ENCODE peak calls at places on chromosomes 5 and 9, in ten cellular contexts. E, L, D, Y, P, X, H, M, F and V are unnamed samples.

GRCh38 chr5:14849516-14850294 is 21.9 kb downstream of the ANKH start:
- DNase-seq in P (no peak), X (no peak), F (no peak), E (no peak), D (peak), Y (no peak), L (peak), H (no peak), M (peak), V (peak)

GRCh38 chr5:62309107-62309506 is 3.1 kb downstream of the KIF2A start:
- DNase-seq in F (no peak), P (no peak), L (no peak), H (no peak), Y (no peak), D (no peak), M (no peak), X (no peak), E (no peak), V (no peak)

GRCh38 chr9:87609002-87609401 is 111.3 kb downstream of the DAPK1 start:
- DNase-seq in L (no peak), E (no peak), P (no peak), Y (no peak), M (peak), X (no peak), F (no peak), H (no peak), D (no peak), V (no peak)

GRCh38 chr5:59583151-59583809 is 310.2 kb downstream of the PDE4D start:
- DNase-seq in E (no peak), P (no peak), H (no peak), D (peak), M (no peak), L (no peak), X (no peak), F (no peak), Y (no peak), V (no peak)

GRCh38 chr5:110768138-110768845 is 29.5 kb downstream of the SLC25A46 start:
- DNase-seq in D (peak), P (no peak), F (no peak), X (no peak), E (no peak), Y (no peak), M (peak), H (no peak), L (no peak), V (peak)

GRCh38 chr9:124779368-124780059 is 2.6 kb downstream of the OLFML2A start:
- DNase-seq in D (peak), L (peak), F (peak), Y (no peak), H (no peak), M (peak), X (peak), E (no peak), P (no peak), V (peak)

GRCh38 chr9:15135167-15135792 is 171.7 kb downstream of the TTC39B start:
- DNase-seq in X (peak), E (peak), P (peak), F (no peak), D (peak), Y (no peak), H (no peak), L (no peak), M (peak), V (peak)

GRCh38 chr9:87140605-87141109 is 193.4 kb upstream of the GAS1 start:
- DNase-seq in X (no peak), P (no peak), L (no peak), E (no peak), M (no peak), D (no peak), H (no peak), Y (no peak), F (no peak), V (no peak)

GRCh38 chr9:101912698-101913097 is 174.3 kb upstream of the GRIN3A start:
- DNase-seq in Y (no peak), X (no peak), H (no peak), E (no peak), P (no peak), F (no peak), M (no peak), D (no peak), L (no peak), V (no peak)

GRCh38 chr5:132012385-132013005 is 1.0 kb upstream of the ACSL6 start:
- DNase-seq in E (no peak), Y (no peak), P (no peak), L (no peak), M (peak), X (no peak), D (peak), F (peak), H (peak), V (peak)

GRCh38 chr9:120532475-120532874 is 47.5 kb downstream of the CDK5RAP2 start:
- DNase-seq in E (no peak), P (no peak), F (peak), H (peak), M (no peak), X (peak), D (peak), L (peak), Y (no peak), V (peak)

GRCh38 chr5:122471031-122471751 is 159.2 kb downstream of the SNCAIP start:
- DNase-seq in D (no peak), M (peak), H (no peak), P (no peak), L (no peak), Y (no peak), X (no peak), F (no peak), E (no peak), V (no peak)

GRCh38 chr5:126189862-126190261 is 233.3 kb upstream of the GRAMD2B start:
- DNase-seq in H (no peak), X (no peak), Y (no peak), L (no peak), M (peak), D (no peak), F (no peak), E (no peak), P (no peak), V (no peak)

GRCh38 chr5:136979131-136979530 is 520.0 kb downstream of the SPOCK1 start:
- DNase-seq in H (no peak), E (no peak), Y (no peak), F (no peak), P (no peak), M (no peak), D (peak), L (no peak), X (no peak), V (no peak)

GRCh38 chr5:1292846-1293415 is 1.9 kb downstream of the TERT start:
- DNase-seq in P (no peak), F (peak), L (no peak), H (no peak), E (no peak), Y (no peak), D (no peak), X (no peak), M (no peak), V (no peak)

GRCh38 chr5:169301386-169301930 is 519 bp upstream of the SLIT3 start:
- DNase-seq in D (peak), L (no peak), X (no peak), Y (no peak), M (peak), H (no peak), F (no peak), P (no peak), E (no peak), V (peak)

GRCh38 chr5:171437286-171437821 is 17.9 kb downstream of the FGF18 start:
- DNase-seq in D (no peak), P (no peak), E (peak), Y (no peak), H (no peak), F (no peak), M (peak), X (no peak), L (no peak), V (no peak)

DNA sequence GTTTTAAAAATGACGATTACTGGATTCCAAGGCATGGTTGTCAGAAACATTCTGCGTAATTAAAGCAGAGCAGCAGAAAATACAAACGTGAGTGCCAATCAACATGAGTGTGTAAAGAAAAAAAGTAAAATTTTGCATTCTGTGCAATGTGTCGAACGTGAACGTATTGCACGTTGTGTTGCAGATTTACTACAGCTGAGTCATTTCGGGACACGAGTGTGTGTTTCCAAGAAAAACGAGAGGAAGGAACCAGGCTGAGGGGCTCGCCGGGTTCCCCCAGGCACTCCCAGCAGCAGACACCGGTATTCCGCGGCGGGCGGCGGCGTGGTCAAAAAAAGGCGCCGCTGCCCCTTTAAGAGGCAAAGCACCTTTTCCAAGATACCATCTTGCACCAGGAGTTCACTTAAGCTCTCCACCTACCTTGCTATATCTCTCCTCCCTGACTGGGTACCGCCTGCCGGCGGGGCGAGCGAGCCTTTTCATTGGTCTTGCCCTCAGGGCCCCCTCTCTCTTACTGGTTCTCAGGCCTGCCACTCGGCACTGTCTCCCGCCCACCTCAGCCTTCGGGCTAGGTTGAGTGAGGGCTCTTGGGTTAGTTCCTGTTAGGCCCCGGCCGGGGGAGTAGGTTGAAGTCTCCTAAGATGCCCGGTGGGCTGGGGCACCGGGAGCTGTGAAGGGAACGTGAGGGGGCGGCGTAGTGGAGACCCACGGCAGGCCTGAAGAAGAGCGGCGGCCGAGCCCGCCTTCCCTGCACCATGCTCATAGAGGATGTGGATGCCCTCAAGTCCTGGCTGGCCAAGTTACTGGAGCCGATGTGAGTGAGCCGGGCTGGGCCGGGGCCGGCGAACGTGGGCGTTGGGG is at the start of gene RBM27:
- DNase-seq in D (peak), M (peak), Y (peak), E (peak), X (peak), L (peak), H (peak), P (peak), F (peak), V (peak)
- H3K4me3 ChIP-seq in D (peak), M (peak), Y (peak), E (peak), X (peak), L (peak), H (peak), P (peak), F (peak), V (peak)

DNA sequence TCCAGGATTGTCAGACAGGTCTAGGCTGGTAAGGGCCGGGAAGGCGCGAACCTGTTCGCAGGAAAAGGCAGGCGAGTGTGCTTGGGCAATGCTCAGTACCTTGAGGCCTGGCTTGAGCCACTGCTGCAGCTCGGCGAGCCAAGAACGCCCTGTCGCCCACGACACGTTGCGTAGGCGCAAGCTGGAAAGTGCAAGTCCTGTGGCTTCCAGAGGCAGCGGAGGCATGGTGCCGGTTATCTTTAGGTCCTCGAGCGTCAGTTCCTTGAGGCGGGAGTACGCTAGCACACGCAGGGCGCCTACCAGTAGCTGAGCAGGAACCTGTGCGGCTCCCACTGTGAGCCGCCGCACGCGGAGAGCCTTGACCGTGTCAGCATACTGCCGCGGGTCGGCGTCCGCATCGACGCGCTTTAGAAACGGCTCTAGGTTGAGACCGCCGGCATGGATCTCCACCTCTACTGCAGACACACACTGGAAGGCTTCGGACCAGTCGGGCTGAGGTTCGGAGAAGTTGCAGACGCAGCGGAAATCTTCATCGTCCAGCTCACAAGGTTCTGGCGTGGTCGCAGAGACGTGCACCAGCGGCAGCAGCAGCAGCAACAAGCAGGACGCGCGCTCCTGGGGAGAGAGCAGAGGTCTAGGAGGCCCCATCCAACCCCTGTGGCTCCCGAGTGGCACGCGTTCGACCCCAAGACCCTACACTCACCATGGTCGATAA is 452 bp downstream of the CD14 start:
- DNase-seq in L (no peak), H (peak), F (peak), D (peak), Y (peak), M (peak), E (peak), P (peak), X (no peak), V (peak)
- H3K4me3 ChIP-seq in L (peak), H (peak), F (peak), D (peak), Y (peak), M (peak), E (peak), P (peak), X (peak), V (peak)

DNA sequence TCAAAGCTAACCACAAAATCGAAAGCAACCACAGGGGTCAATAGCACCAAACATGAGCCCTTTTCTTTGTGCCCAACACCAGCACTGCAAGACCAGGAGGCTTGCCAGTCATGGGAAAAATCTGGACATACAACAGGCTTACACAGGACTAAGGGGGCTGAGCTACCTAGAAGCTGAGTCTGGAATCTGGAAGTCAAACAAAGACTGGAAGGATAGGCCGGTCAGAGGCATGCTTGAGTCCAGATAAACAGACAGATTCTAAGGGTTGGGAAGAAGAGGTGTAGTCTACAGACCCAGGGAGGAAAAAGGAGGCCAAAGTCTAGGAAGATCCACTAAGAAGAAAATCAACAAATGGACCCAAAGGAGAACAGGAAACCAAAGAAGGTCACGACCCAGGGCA is 73.3 kb downstream of the MYO10 start:
- DNase-seq in Y (no peak), P (no peak), L (no peak), X (no peak), H (no peak), F (no peak), M (no peak), D (no peak), E (no peak), V (no peak)
- H3K4me3 ChIP-seq in Y (no peak), P (no peak), L (no peak), X (no peak), H (no peak), F (no peak), M (no peak), D (no peak), E (no peak), V (no peak)

GRCh38 chr5:80959138-80959537 is 1.0 kb upstream of the RASGRF2 start:
- DNase-seq in X (no peak), Y (no peak), L (no peak), P (no peak), F (no peak), H (no peak), M (peak), D (no peak), E (no peak), V (no peak)

GRCh38 chr5:80958611-80959010 is 1.6 kb upstream of the RASGRF2 start:
- DNase-seq in Y (no peak), L (no peak), D (no peak), F (no peak), H (no peak), X (no peak), M (no peak), P (no peak), E (no peak), V (no peak)

GRCh38 chr5:80960531-80961375 is 590 bp downstream of the RASGRF2 start:
- DNase-seq in M (peak), E (peak), L (no peak), F (peak), D (no peak), H (peak), P (no peak), X (peak), Y (peak), V (no peak)

GRCh38 chr5:80961376-80962281 is 1.5 kb downstream of the RASGRF2 start:
- DNase-seq in X (no peak), M (no peak), H (no peak), D (peak), L (no peak), E (no peak), F (no peak), P (peak), Y (peak), V (no peak)

GRCh38 chr5:80959768-80960442 is at the start of gene RASGRF2:
- DNase-seq in L (no peak), E (peak), F (no peak), D (peak), P (peak), M (peak), Y (peak), H (peak), X (no peak), V (no peak)
- H3K4me3 ChIP-seq in L (peak), E (peak), F (peak), D (peak), P (peak), M (peak), Y (peak), H (peak), X (peak), V (peak)